ENCODE peak calls at places on chromosomes 12 and 14, in ten cellular contexts. K is AG08395, N is activated gamma-delta T cell, X is hepatic stellate cell, T is kidney tubule cell, A is posterior cingulate gyrus, P is stomach, H is WTC11, U is AG04450, Y is foreskin fibroblast. O is an unnamed sample.

GRCh38 chr12:119005085-119005484 is 23.7 kb downstream of the SRRM4 start:
- DNase-seq in H (no peak), T (no peak), P (no peak), K (no peak), Y (no peak), A (no peak), U (no peak), X (no peak), N (no peak), O (no peak)

GRCh38 chr12:1880876-1881275 is 37.6 kb downstream of the CACNA2D4 start:
- DNase-seq in N (no peak), P (no peak), H (no peak), X (no peak), Y (no peak), K (no peak), U (no peak), A (no peak), T (no peak), O (peak)

GRCh38 chr12:124679533-124680371 is 112.3 kb upstream of the NCOR2 start:
- DNase-seq in A (no peak), X (no peak), K (no peak), N (no peak), Y (peak), H (no peak), U (no peak), T (no peak), P (peak), O (peak)

GRCh38 chr12:6535960-6536847 is 1.9 kb downstream of the GAPDH start:
- DNase-seq in K (no peak), N (no peak), X (no peak), A (no peak), P (no peak), T (peak), Y (peak), U (no peak), H (no peak), O (no peak)

GRCh38 chr14:23209651-23210423 is 26.4 kb upstream of the SLC7A8 start:
- DNase-seq in P (no peak), H (no peak), Y (peak), K (no peak), T (peak), U (no peak), X (no peak), A (no peak), N (no peak), O (no peak)

GRCh38 chr14:50619569-50620141 is 48.5 kb downstream of the SAV1 start:
- DNase-seq in X (no peak), Y (peak), U (no peak), H (no peak), K (peak), N (no peak), T (peak), P (no peak), A (no peak), O (peak)

GRCh38 chr12:2958432-2959193 is 584 bp upstream of the TEAD4 start:
- DNase-seq in X (peak), H (no peak), P (peak), T (peak), Y (peak), U (peak), N (no peak), A (no peak), K (peak), O (peak)

GRCh38 chr12:92242917-92243316 is 97.3 kb upstream of the BTG1 start:
- DNase-seq in U (peak), X (no peak), P (no peak), K (peak), N (no peak), T (no peak), A (no peak), Y (peak), H (no peak), O (peak)

GRCh38 chr12:110689002-110689600 is at the start of gene HVCN1:
- DNase-seq in T (no peak), K (peak), N (peak), A (no peak), Y (peak), X (peak), U (no peak), P (peak), H (peak), O (peak)

O was measured in AG20443.